ENCODE peak calls at places on chromosomes 6 and 20, in four cellular contexts. Q is D341Med; Y is stimulated activated naive CD8-positive, alpha-beta T cell treated with anti-CD3 and anti-CD28 coated beads, Interleukin-15, Interleukin-2, amounts not matched to agents 100 U/mL and 50 U/mL, for 24 hours; P is naive thymus-derived CD8-positive, alpha-beta T cell. L is an unnamed sample.

GRCh38 chr20:48339147-48339985 is 488.4 kb downstream of the PREX1 start:
- DNase-seq in Q (no peak), Y (no peak), P (no peak), L (no peak)

GRCh38 chr20:4962257-4962855 is 39.0 kb downstream of the SLC23A2 start:
- DNase-seq in Q (no peak), Y (peak), P (no peak), L (no peak)

GRCh38 chr6:84026721-84027164 is 6.8 kb upstream of the MRAP2 start:
- DNase-seq in Q (no peak), Y (no peak), P (no peak), L (no peak)

GRCh38 chr6:56803594-56803993 is 151.3 kb upstream of the BEND6 start:
- DNase-seq in Q (no peak), Y (no peak), P (no peak), L (no peak)

GRCh38 chr20:63359164-63359934 is 1.8 kb downstream of the CHRNA4 start:
- DNase-seq in Q (no peak), Y (no peak), P (no peak), L (no peak)

GRCh38 chr6:139390447-139390846 is 16.0 kb upstream of the CITED2 start:
- DNase-seq in Q (no peak), Y (no peak), P (no peak), L (no peak)

GRCh38 chr20:10747019-10747418 is 73.2 kb upstream of the JAG1 start:
- DNase-seq in Q (no peak), Y (no peak), P (no peak), L (no peak)

GRCh38 chr20:53643031-53643832 is 49.6 kb upstream of the ZNF217 start:
- DNase-seq in Q (no peak), Y (peak), P (peak), L (peak)

GRCh38 chr6:35230950-35231349 is 17.2 kb downstream of the SCUBE3 start:
- DNase-seq in Q (no peak), Y (no peak), P (no peak), L (no peak)

GRCh38 chr6:132961122-132961521 is 146.8 kb downstream of the RPS12 start:
- DNase-seq in Q (no peak), Y (no peak), P (no peak), L (no peak)

GRCh38 chr20:7841967-7842301 is 98.3 kb downstream of the HAO1 start:
- DNase-seq in Q (peak), Y (no peak), P (no peak), L (no peak)

GRCh38 chr6:157795826-157796225 is 27.2 kb upstream of the SNX9 start:
- DNase-seq in Q (no peak), Y (no peak), P (no peak), L (no peak)

GRCh38 chr6:116278853-116279231 is 888 bp downstream of the TSPYL1 start:
- DNase-seq in Q (no peak), Y (no peak), P (no peak), L (peak)